ENCODE peak calls at places on chromosomes 4 and X, in six cellular contexts. T, O, A, I, U and L are unnamed samples.

GRCh38 chr4:22688236-22688635 is 4.5 kb upstream of the GBA3 start:
- DNase-seq in T (no peak), O (no peak), A (no peak), I (no peak), U (no peak), L (no peak)

GRCh38 chrX:128816919-128817318 is 706.4 kb downstream of the SMARCA1 start:
- DNase-seq in T (no peak), O (no peak), A (no peak), I (peak; percentile 64), U (no peak), L (peak; percentile 40)

GRCh38 chr4:82589756-82590155 is 28.0 kb upstream of the TMEM150C start:
- DNase-seq in T (no peak), O (no peak), A (no peak), I (no peak), U (no peak), L (no peak)

GRCh38 chr4:145639281-145639680 is 20.1 kb downstream of the MMAA start:
- DNase-seq in T (no peak), O (no peak), A (no peak), I (no peak), U (no peak), L (no peak)

GRCh38 chrX:109774706-109775105 is 41.6 kb upstream of the ACSL4 start:
- DNase-seq in T (no peak), O (no peak), A (no peak), I (peak; percentile 8), U (no peak), L (no peak)

GRCh38 chr4:83329521-83330105 is 5.0 kb downstream of the HPSE start:
- DNase-seq in T (no peak), O (no peak), A (no peak), I (no peak), U (no peak), L (no peak)

GRCh38 chr4:92304636-92305035 is 870 bp downstream of the GRID2 start:
- DNase-seq in T (no peak), O (no peak), A (no peak), I (peak; percentile 60), U (no peak), L (peak; percentile 77)

GRCh38 chrX:137548261-137548660 is 17.7 kb upstream of the ZIC3 start:
- DNase-seq in T (no peak), O (no peak), A (no peak), I (no peak), U (no peak), L (peak; percentile 62)

GRCh38 chr4:70737006-70737405 is 15.2 kb downstream of the RUFY3 start:
- DNase-seq in T (no peak), O (no peak), A (no peak), I (no peak), U (no peak), L (no peak)

GRCh38 chrX:110964761-110965160 is 131.2 kb upstream of the PAK3 start:
- DNase-seq in T (no peak), O (no peak), A (no peak), I (peak; percentile 73), U (peak; percentile 29), L (peak; percentile 86)

GRCh38 chr4:109125084-109125483 is 177.4 kb downstream of the COL25A1 start:
- DNase-seq in T (no peak), O (no peak), A (no peak), I (peak; percentile 45), U (no peak), L (no peak)

GRCh38 chr4:120400441-120400840 is 333.8 kb upstream of the MAD2L1 start:
- DNase-seq in T (no peak), O (no peak), A (no peak), I (no peak), U (no peak), L (no peak)

GRCh38 chrX:153157450-153157849 is 21.6 kb upstream of the MAGEA1 start:
- DNase-seq in T (no peak), O (no peak), A (no peak), I (no peak), U (no peak), L (no peak)

GRCh38 chr4:108833041-108833440 is 70.2 kb upstream of the ETNPPL start:
- DNase-seq in T (no peak), O (no peak), A (no peak), I (no peak), U (no peak), L (no peak)

GRCh38 chr4:172892300-172892699 is 276.3 kb upstream of the GALNT7 start:
- DNase-seq in T (no peak), O (no peak), A (no peak), I (peak; percentile 69), U (no peak), L (peak; percentile 72)

GRCh38 chr4:40185830-40186664 is 10.8 kb upstream of the RHOH start:
- DNase-seq in T (no peak), O (no peak), A (no peak), I (no peak), U (no peak), L (no peak)

DNA sequence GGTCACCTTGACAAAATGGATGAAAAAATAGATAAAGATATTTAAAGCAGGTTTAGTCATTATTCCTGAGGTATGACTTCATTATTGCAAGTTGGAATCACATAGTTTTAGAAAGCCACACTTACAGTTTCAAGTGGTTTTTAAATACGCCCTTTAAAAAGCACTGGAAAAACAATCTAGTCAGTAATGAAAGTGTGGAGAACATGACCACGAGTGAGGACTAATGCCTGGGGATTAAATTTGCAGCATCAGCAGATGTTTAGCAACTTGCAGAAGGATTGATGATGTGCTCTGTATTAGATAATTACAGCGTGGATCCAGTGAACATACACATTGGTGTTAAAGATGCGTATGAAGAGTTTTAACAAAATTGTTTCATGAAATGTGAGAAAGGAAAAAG is 5.9 kb downstream of the SPARCL1 start:
- DNase-seq in T (no peak), O (no peak), A (no peak), I (no peak), U (no peak), L (no peak)
- H3K4me3 ChIP-seq in T (peak overlapping the region; percentile 45), O (no peak overlapping the region), A (no peak overlapping the region), I (no peak overlapping the region), U (no peak overlapping the region), L (no peak overlapping the region)

DNA sequence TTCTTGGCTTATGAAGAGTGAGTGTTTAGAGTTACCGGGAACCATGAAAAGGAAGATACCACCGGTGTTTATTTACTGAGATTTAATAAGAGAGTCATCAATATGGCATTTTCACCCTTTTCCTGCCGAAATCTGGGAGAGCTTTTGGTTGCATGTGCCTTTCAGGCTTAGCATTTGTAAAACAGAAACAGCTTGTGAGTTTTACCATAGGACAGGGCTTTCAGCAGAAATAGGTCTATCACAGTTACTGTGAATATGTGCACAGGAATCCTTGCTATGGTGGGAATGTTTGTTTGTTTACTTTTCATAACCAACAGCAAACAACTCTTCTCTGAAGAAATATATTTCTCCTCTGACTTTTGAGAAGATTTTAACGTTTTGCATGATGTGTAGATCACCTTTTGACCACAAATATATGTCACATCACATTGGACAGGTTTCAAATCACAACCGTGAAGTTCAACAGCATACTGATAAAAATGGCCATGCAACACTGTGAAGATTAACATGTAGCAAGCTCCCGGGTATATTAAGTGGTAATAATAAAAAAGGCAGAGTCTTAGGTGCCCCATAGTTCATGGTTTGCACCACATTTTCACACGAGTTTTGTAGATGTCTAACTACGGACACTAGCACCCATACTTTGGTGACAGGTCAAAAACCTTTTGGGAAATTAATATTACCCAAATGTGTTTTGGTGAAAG is 21.3 kb downstream of the ARHGAP24 start:
- DNase-seq in T (no peak), O (no peak), A (no peak), I (no peak), U (no peak), L (no peak)
- H3K27ac ChIP-seq in T (no peak overlapping the region), O (no peak overlapping the region), A (no peak overlapping the region), I (no peak overlapping the region), U (no peak overlapping the region), L (no peak overlapping the region)

GRCh38 chr4:89337678-89338077 is 30.1 kb upstream of the GPRIN3 start:
- DNase-seq in T (no peak), O (no peak), A (no peak), I (no peak), U (no peak), L (no peak)

GRCh38 chr4:89334311-89334710 is 26.7 kb upstream of the GPRIN3 start:
- DNase-seq in T (no peak), O (no peak), A (no peak), I (no peak), U (no peak), L (no peak)

GRCh38 chr4:89336818-89337395 is 29.3 kb upstream of the GPRIN3 start:
- DNase-seq in T (no peak), O (no peak), A (no peak), I (no peak), U (no peak), L (no peak)

GRCh38 chr4:89331637-89332544 is 24.3 kb upstream of the GPRIN3 start:
- DNase-seq in T (no peak), O (no peak), A (no peak), I (no peak), U (no peak), L (no peak)

GRCh38 chr4:89334830-89335229 is 27.2 kb upstream of the GPRIN3 start:
- DNase-seq in T (no peak), O (no peak), A (no peak), I (no peak), U (no peak), L (no peak)
- TF ChIP-seq CTCF in T (no peak), O (no peak), A (no peak), I (no peak), U (no peak), L (no peak)

DNA sequence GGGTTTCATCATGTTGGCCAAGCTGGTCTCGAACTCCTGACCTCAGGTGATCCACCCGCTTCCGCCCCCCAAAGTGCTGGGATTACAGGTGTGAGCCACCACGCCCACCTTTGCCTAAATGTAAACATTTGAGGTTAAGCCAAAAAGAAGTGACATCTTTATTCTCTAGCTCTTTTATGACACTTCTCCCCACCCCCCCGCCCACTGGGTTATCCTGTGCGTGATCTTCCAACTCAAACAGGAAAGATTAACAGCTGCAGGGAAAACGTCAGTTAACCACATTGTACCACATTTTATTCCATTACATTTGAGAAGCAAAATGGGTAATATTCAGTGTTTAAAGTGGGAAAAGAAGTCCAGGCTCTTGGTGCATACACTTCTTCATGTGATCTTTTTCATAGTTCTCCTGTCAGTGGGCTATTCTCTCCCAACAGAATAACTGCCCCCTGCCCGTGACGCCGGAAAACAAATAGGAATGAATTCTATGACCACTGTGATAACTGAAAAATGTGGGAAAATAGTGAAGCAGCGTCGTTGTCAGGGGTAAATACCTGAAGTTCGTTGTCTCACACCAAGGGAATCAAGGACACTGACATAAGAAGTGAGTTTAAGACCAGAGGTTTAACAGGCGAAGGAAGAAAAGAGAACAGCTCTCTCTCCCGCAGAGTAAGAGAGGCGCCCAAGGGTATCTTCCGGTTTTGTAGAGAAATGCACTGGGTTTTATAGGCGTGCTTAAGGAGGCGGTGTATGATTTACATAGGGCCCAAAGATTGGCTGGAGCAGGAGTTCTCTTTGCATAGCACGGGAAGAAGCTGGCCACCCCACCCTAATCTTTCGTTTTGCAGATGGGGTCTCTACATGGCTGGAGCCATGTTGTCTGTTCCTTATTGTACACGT is 9.7 kb upstream of the SRD5A3 start:
- DNase-seq in T (no peak), O (no peak), A (no peak), I (no peak), U (no peak), L (no peak)
- H3K4me3 ChIP-seq in T (no peak overlapping the region), O (no peak overlapping the region), A (no peak overlapping the region), I (no peak overlapping the region), U (no peak overlapping the region), L (no peak overlapping the region)